ENCODE peak calls at places on chromosomes 6 and 20, in four cellular contexts. E, V, T and P are unnamed samples.

GRCh38 chr6:35603326-35604202 is 85.2 kb downstream of the FKBP5 start:
- DNase-seq in E (no peak), T (no peak), V (no peak), P (no peak)

GRCh38 chr20:40274912-40275654 is 414.0 kb downstream of the MAFB start:
- DNase-seq in V (no peak), T (no peak), E (no peak), P (no peak)

GRCh38 chr20:61483336-61484067 is 231.4 kb downstream of the CDH4 start:
- DNase-seq in T (no peak), V (no peak), E (no peak), P (no peak)

GRCh38 chr6:13848553-13849150 is 34.3 kb upstream of the MCUR1 start:
- DNase-seq in V (no peak), T (no peak), E (no peak), P (no peak)

GRCh38 chr6:119078449-119079287 is at the start of gene FAM184A:
- DNase-seq in E (peak; percentile 78), V (peak; percentile 82), T (peak; percentile 33), P (peak; percentile 45)

GRCh38 chr6:5082487-5083306 is 2.4 kb upstream of the PPP1R3G start:
- DNase-seq in T (peak; percentile 94), V (peak; percentile 80), E (peak; percentile 85), P (no peak)

GRCh38 chr6:82072771-82073170 is 174.8 kb downstream of the IBTK start:
- DNase-seq in E (no peak), V (peak; percentile 79), T (no peak), P (no peak)

GRCh38 chr6:65638047-65638831 is 68.8 kb downstream of the EYS start:
- DNase-seq in E (no peak), V (peak; percentile 4), T (peak; percentile 4), P (no peak)

GRCh38 chr6:84688187-84688878 is 76.1 kb downstream of the TBX18 start:
- DNase-seq in V (peak; percentile 18), T (no peak), E (no peak), P (no peak)

GRCh38 chr20:11551491-11551890 is 366.2 kb upstream of the BTBD3 start:
- DNase-seq in T (no peak), E (no peak), V (no peak), P (no peak)

GRCh38 chr6:168372871-168373270 is 53.3 kb upstream of the DACT2 start:
- DNase-seq in T (no peak), E (peak; percentile 26), V (no peak), P (no peak)

GRCh38 chr20:64076061-64076997 is 3.0 kb downstream of the RGS19 start:
- DNase-seq in T (no peak), E (no peak), V (no peak), P (no peak)

GRCh38 chr6:137496909-137497721 is 2.9 kb upstream of the OLIG3 start:
- DNase-seq in T (no peak), V (no peak), E (no peak), P (no peak)

GRCh38 chr6:27238010-27238983 is 9.2 kb upstream of the PRSS16 start:
- DNase-seq in T (no peak), V (peak; percentile 33), E (no peak), P (no peak)